ENCODE peak calls at places on chromosomes 3 and 15, in seven cellular contexts. M is fibroblast of mammary gland; S is kidney; X is NCI-H2081 treated with DMSO at 0.1 percent for 48 hours; C is WTC11; P is naive thymus-derived CD8-positive, alpha-beta T cell; D is progenitor cell of endocrine pancreas. L is an unnamed sample.

GRCh38 chr15:81304226-81304625 is 19.7 kb downstream of the STARD5 start:
- DNase-seq in X (no peak), D (no peak), M (peak; percentile 66), S (no peak), C (no peak), P (no peak), L (peak; percentile 27)

GRCh38 chr3:178072391-178072790 is 463.8 kb upstream of the KCNMB2 start:
- DNase-seq in C (no peak), P (no peak), S (no peak), M (no peak), X (no peak), D (no peak), L (no peak)

GRCh38 chr3:17932372-17932771 is 189.9 kb upstream of the TBC1D5 start:
- DNase-seq in S (no peak), C (no peak), D (no peak), P (no peak), M (no peak), X (no peak), L (no peak)

GRCh38 chr3:148042663-148043445 is 633.7 kb downstream of the ZIC1 start:
- DNase-seq in X (peak; percentile 24), C (no peak), P (no peak), D (no peak), S (no peak), M (peak; percentile 73), L (peak; percentile 48)

GRCh38 chr15:66830358-66830757 is 128.3 kb downstream of the SMAD6 start:
- DNase-seq in M (peak; percentile 83), S (no peak), D (no peak), C (no peak), X (no peak), P (no peak), L (peak; percentile 95)

GRCh38 chr3:10004960-10005564 is 18.4 kb upstream of the EMC3 start:
- DNase-seq in S (no peak), D (no peak), P (no peak), M (no peak), C (no peak), X (no peak), L (no peak)

GRCh38 chr15:85582076-85582718 is 201.8 kb downstream of the AKAP13 start:
- DNase-seq in M (peak; percentile 89), P (no peak), C (no peak), S (no peak), X (no peak), D (no peak), L (peak; percentile 84)

GRCh38 chr3:46632792-46633191 is 20.5 kb downstream of the FAM240A start:
- DNase-seq in P (no peak), D (no peak), C (no peak), X (no peak), S (no peak), M (peak; percentile 58), L (peak; percentile 55)

GRCh38 chr15:62824111-62824737 is 218.3 kb upstream of the TPM1 start:
- DNase-seq in S (no peak), D (no peak), C (no peak), M (peak; percentile 68), X (no peak), P (no peak), L (peak; percentile 87)

GRCh38 chr15:31128919-31129768 is 27.6 kb upstream of the TRPM1 start:
- DNase-seq in C (peak; percentile 88), M (peak; percentile 59), X (no peak), D (peak; percentile 64), S (peak; percentile 89), P (peak; percentile 68), L (peak; percentile 69)

GRCh38 chr3:58388550-58389061 is 45.0 kb downstream of the PDHB start:
- DNase-seq in D (no peak), P (no peak), C (no peak), X (no peak), M (peak; percentile 83), S (no peak), L (peak; percentile 84)

GRCh38 chr15:85618956-85619491 is 175.7 kb downstream of the KLHL25 start:
- DNase-seq in P (peak; percentile 5), X (no peak), M (peak; percentile 99), S (peak; percentile 82), D (no peak), C (peak; percentile 20), L (peak; percentile 98)

GRCh38 chr3:161274691-161275298 is 53.7 kb downstream of the NMD3 start:
- DNase-seq in S (no peak), P (peak; percentile 17), X (peak; percentile 42), D (no peak), M (peak; percentile 65), C (peak; percentile 54), L (peak; percentile 66)

GRCh38 chr3:68876112-68876713 is 56.1 kb downstream of the TAFA4 start:
- DNase-seq in M (peak; percentile 76), S (no peak), C (peak; percentile 22), X (no peak), P (peak; percentile 28), D (no peak), L (peak; percentile 74)

GRCh38 chr15:33029247-33029646 is 165.3 kb downstream of the FMN1 start:
- DNase-seq in D (no peak), C (no peak), S (no peak), M (no peak), X (no peak), P (no peak), L (no peak)

GRCh38 chr3:46959169-46959515 is 17.4 kb downstream of the CCDC12 start:
- DNase-seq in M (no peak), X (no peak), D (no peak), S (no peak), P (no peak), C (no peak), L (peak; percentile 33)

GRCh38 chr15:99185731-99186130 is 63.6 kb downstream of the TTC23 start:
- DNase-seq in S (no peak), P (no peak), C (no peak), X (no peak), M (no peak), D (no peak), L (no peak)

GRCh38 chr3:52281980-52282801 is 3.7 kb upstream of the WDR82 start:
- DNase-seq in C (no peak), M (peak; percentile 56), S (no peak), X (no peak), D (no peak), P (peak; percentile 44), L (peak; percentile 60)

GRCh38 chr15:74245342-74245931 is 9.3 kb downstream of the CCDC33 start:
- DNase-seq in S (no peak), M (no peak), P (peak; percentile 12), C (peak; percentile 69), D (no peak), X (peak; percentile 84), L (peak; percentile 20)

GRCh38 chr3:141625506-141625905 is 112.6 kb upstream of the RNF7 start:
- DNase-seq in X (no peak), M (peak; percentile 61), D (no peak), S (no peak), P (no peak), C (no peak), L (peak; percentile 65)

GRCh38 chr3:102125994-102126368 is 276.7 kb downstream of the NFKBIZ start:
- DNase-seq in S (no peak), X (no peak), D (no peak), C (no peak), M (no peak), P (no peak), L (no peak)

GRCh38 chr3:129831503-129831902 is 62.0 kb downstream of the TMCC1 start:
- DNase-seq in P (no peak), M (no peak), X (no peak), C (no peak), S (no peak), D (no peak), L (no peak)

GRCh38 chr3:197019535-197019934 is 10.1 kb downstream of the MELTF start:
- DNase-seq in S (no peak), D (no peak), P (no peak), X (no peak), C (no peak), M (no peak), L (no peak)

GRCh38 chr15:28994142-28994829 is 108.5 kb downstream of the APBA2 start:
- DNase-seq in M (no peak), D (no peak), C (no peak), S (no peak), X (no peak), P (no peak), L (no peak)

GRCh38 chr15:97961067-97961954 is 808 bp downstream of the ARRDC4 start:
- DNase-seq in P (peak; percentile 39), X (no peak), S (peak; percentile 91), C (peak; percentile 66), D (peak; percentile 33), M (peak; percentile 22), L (peak; percentile 56)

GRCh38 chr3:50210510-50211367 is 5.7 kb downstream of the SLC38A3 start:
- DNase-seq in M (no peak), C (peak; percentile 42), P (no peak), S (no peak), D (peak; percentile 64), X (no peak), L (no peak)

GRCh38 chr3:101542952-101543351 is 18.7 kb upstream of the TRMT10C start:
- DNase-seq in X (no peak), C (no peak), D (no peak), P (no peak), M (no peak), S (no peak), L (no peak)

GRCh38 chr3:55000546-55000945 is 72.7 kb upstream of the LRTM1 start:
- DNase-seq in C (no peak), S (no peak), M (peak; percentile 90), D (no peak), X (no peak), P (no peak), L (peak; percentile 91)